ENCODE peak calls at places on chromosomes 11 and 22, in seven cellular contexts. Q, F, D, E, N, B and W are unnamed samples.

GRCh38 chr11:91717169-91717568 is 507.4 kb upstream of the FAT3 start:
- DNase-seq in Q (no peak), F (no peak), D (no peak), E (no peak), N (no peak), B (no peak), W (no peak)

GRCh38 chr11:2150206-2150847 is 10.7 kb downstream of the INS start:
- DNase-seq in Q (peak), F (peak), D (no peak), E (no peak), N (no peak), B (no peak), W (peak)

GRCh38 chr11:111922803-111923202 is 4.1 kb downstream of the C11orf52 start:
- DNase-seq in Q (peak), F (peak), D (no peak), E (no peak), N (peak), B (no peak), W (peak)

GRCh38 chr22:42134033-42135020 is 3.7 kb upstream of the CYP2D6 start:
- DNase-seq in Q (peak), F (peak), D (no peak), E (no peak), N (no peak), B (no peak), W (no peak)

GRCh38 chr11:109707411-109707810 is 285.4 kb downstream of the C11orf87 start:
- DNase-seq in Q (no peak), F (no peak), D (no peak), E (no peak), N (no peak), B (no peak), W (no peak)

GRCh38 chr22:41504397-41504796 is 35.5 kb downstream of the ACO2 start:
- DNase-seq in Q (no peak), F (peak), D (no peak), E (no peak), N (no peak), B (no peak), W (peak)

GRCh38 chr11:66365711-66366619 is 5.6 kb downstream of the SLC29A2 start:
- DNase-seq in Q (no peak), F (no peak), D (peak), E (no peak), N (no peak), B (no peak), W (no peak)

GRCh38 chr11:131198646-131199285 is 171.6 kb upstream of the NTM start:
- DNase-seq in Q (no peak), F (no peak), D (no peak), E (no peak), N (peak), B (no peak), W (no peak)

GRCh38 chr22:50184004-50184461 is 1.7 kb upstream of the TRABD start:
- DNase-seq in Q (peak), F (peak), D (peak), E (no peak), N (peak), B (peak), W (peak)

GRCh38 chr11:122690292-122690691 is 34.8 kb downstream of the UBASH3B start:
- DNase-seq in Q (no peak), F (no peak), D (no peak), E (no peak), N (no peak), B (no peak), W (no peak)

GRCh38 chr11:79274636-79275315 is 166.1 kb downstream of the TENM4 start:
- DNase-seq in Q (peak), F (peak), D (no peak), E (no peak), N (no peak), B (no peak), W (peak)

GRCh38 chr11:33779849-33780528 is 5.7 kb upstream of the FBXO3 start:
- DNase-seq in Q (peak), F (peak), D (no peak), E (no peak), N (no peak), B (no peak), W (peak)

GRCh38 chr11:12287009-12287373 is 90.4 kb upstream of the PARVA start:
- DNase-seq in Q (peak), F (peak), D (no peak), E (no peak), N (no peak), B (no peak), W (peak)

GRCh38 chr22:50437511-50438304 is 37.1 kb downstream of the SBF1 start:
- DNase-seq in Q (no peak), F (no peak), D (no peak), E (no peak), N (no peak), B (peak), W (no peak)

GRCh38 chr22:26763633-26764295 is 106.4 kb downstream of the MIAT start:
- DNase-seq in Q (peak), F (peak), D (no peak), E (no peak), N (peak), B (no peak), W (peak)

GRCh38 chr11:97745515-97746050 is 1275.2 kb upstream of the CNTN5 start:
- DNase-seq in Q (no peak), F (no peak), D (peak), E (no peak), N (no peak), B (no peak), W (no peak)

GRCh38 chr11:79431535-79431934 is 9.3 kb downstream of the TENM4 start:
- DNase-seq in Q (no peak), F (peak), D (no peak), E (no peak), N (no peak), B (no peak), W (peak)

GRCh38 chr22:35023692-35024363 is 42.1 kb upstream of the ISX start:
- DNase-seq in Q (peak), F (peak), D (peak), E (no peak), N (peak), B (peak), W (peak)

GRCh38 chr22:46588279-46589140 is 31.7 kb upstream of the GRAMD4 start:
- DNase-seq in Q (no peak), F (no peak), D (peak), E (no peak), N (peak), B (peak), W (no peak)

GRCh38 chr22:49962012-49962750 is 1.6 kb downstream of the PIM3 start:
- DNase-seq in Q (peak), F (peak), D (peak), E (no peak), N (peak), B (peak), W (peak)

GRCh38 chr11:128854801-128855200 is 12.3 kb downstream of the KCNJ1 start:
- DNase-seq in Q (no peak), F (no peak), D (no peak), E (no peak), N (no peak), B (no peak), W (no peak)

GRCh38 chr11:128207861-128208321 is 379.5 kb downstream of the ETS1 start:
- DNase-seq in Q (peak), F (peak), D (no peak), E (no peak), N (no peak), B (no peak), W (peak)

GRCh38 chr11:66050581-66051231 is 1.5 kb upstream of the SF3B2 start:
- DNase-seq in Q (no peak), F (no peak), D (peak), E (no peak), N (peak), B (no peak), W (no peak)

GRCh38 chr11:69317401-69318092 is 23.6 kb downstream of the MYEOV start:
- DNase-seq in Q (peak), F (peak), D (peak), E (no peak), N (no peak), B (no peak), W (peak)

GRCh38 chr11:119635041-119635745 is 93.8 kb downstream of the NECTIN1 start:
- DNase-seq in Q (no peak), F (no peak), D (no peak), E (no peak), N (no peak), B (no peak), W (no peak)

GRCh38 chr11:43515090-43515489 is 156.4 kb downstream of the TTC17 start:
- DNase-seq in Q (no peak), F (no peak), D (no peak), E (no peak), N (no peak), B (no peak), W (no peak)

GRCh38 chr11:75815345-75815983 is 454 bp downstream of the UVRAG start:
- DNase-seq in Q (peak), F (peak), D (peak), E (no peak), N (peak), B (peak), W (peak)

GRCh38 chr22:39514373-39514973 is 5.9 kb upstream of the ATF4 start:
- DNase-seq in Q (peak), F (peak), D (no peak), E (no peak), N (peak), B (peak), W (peak)

GRCh38 chr11:86456075-86456939 is 81.6 kb downstream of the CCDC81 start:
- DNase-seq in Q (peak), F (peak), D (peak), E (no peak), N (peak), B (peak), W (peak)

GRCh38 chr11:57248780-57249383 is 11.8 kb upstream of the APLNR start:
- DNase-seq in Q (peak), F (peak), D (peak), E (no peak), N (peak), B (peak), W (peak)

GRCh38 chr11:504053-504993 is 2.7 kb downstream of the RNH1 start:
- DNase-seq in Q (peak), F (peak), D (peak), E (no peak), N (peak), B (peak), W (peak)

GRCh38 chr11:33248416-33248957 is 8.7 kb upstream of the HIPK3 start:
- DNase-seq in Q (no peak), F (peak), D (no peak), E (no peak), N (no peak), B (no peak), W (peak)

GRCh38 chr11:95799531-95799930 is 9.2 kb downstream of the CEP57 start:
- DNase-seq in Q (no peak), F (peak), D (no peak), E (no peak), N (no peak), B (no peak), W (no peak)

GRCh38 chr11:69351460-69351859 is 57.5 kb downstream of the MYEOV start:
- DNase-seq in Q (peak), F (peak), D (no peak), E (no peak), N (no peak), B (no peak), W (peak)

GRCh38 chr22:17131686-17132085 is 10.5 kb upstream of the TMEM121B start:
- DNase-seq in Q (no peak), F (no peak), D (peak), E (no peak), N (no peak), B (no peak), W (no peak)

GRCh38 chr22:25900880-25901279 is 158.9 kb downstream of the MYO18B start:
- DNase-seq in Q (no peak), F (no peak), D (no peak), E (no peak), N (no peak), B (no peak), W (no peak)

GRCh38 chr22:35972559-35972958 is 56.1 kb downstream of the RBFOX2 start:
- DNase-seq in Q (no peak), F (peak), D (no peak), E (no peak), N (no peak), B (no peak), W (no peak)

DNA sequence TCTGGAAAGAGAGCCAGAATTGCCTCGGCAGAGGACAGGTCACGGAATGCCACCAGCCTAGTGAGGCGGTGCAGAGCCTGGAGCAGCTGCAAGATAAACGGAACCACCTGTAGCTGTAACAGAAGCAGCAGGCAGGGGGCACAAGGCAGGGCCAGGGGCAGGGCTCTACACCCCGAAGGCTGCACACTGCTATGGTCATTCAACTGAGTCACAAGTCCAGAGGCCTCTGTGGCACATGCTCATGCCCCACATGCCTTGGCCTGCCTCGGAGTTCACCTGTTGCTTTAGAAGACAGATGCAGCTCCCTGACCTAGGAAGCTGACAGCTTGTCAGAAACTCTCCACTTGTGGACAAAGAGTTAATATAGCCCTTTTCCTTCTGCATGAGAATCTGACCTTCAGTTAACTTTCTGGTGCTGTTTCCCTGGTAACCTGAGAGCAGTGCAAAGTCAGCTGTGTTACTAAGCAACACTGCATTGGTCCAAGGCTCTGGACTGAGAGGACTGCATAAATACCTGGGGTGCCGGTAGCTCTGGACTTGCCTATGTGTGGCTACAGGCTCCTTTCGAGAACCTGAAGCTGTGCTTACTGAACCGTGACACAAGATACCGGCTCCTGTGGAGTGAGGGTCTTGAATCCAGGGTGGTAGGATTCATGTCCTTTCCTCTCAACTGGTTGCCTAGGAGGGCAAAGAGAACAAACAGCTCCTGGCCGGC is 10.5 kb downstream of the COMMD9 start:
- DNase-seq in Q (no peak), F (no peak), D (no peak), E (no peak), N (peak), B (no peak), W (no peak)
- TF ChIP-seq CTCF in Q (no peak), F (no peak), D (no peak), E (no peak), N (peak), B (no peak), W (no peak)

GRCh38 chr11:61132646-61133045 is 28.6 kb downstream of the VPS37C start:
- DNase-seq in Q (no peak), F (no peak), D (peak), E (no peak), N (no peak), B (no peak), W (no peak)

GRCh38 chr11:61131998-61132555 is 29.1 kb downstream of the VPS37C start:
- DNase-seq in Q (no peak), F (no peak), D (no peak), E (no peak), N (no peak), B (no peak), W (no peak)

GRCh38 chr11:61134801-61135257 is 26.4 kb downstream of the VPS37C start:
- DNase-seq in Q (no peak), F (no peak), D (peak), E (no peak), N (no peak), B (no peak), W (no peak)

GRCh38 chr11:61133145-61133544 is 28.1 kb downstream of the VPS37C start:
- DNase-seq in Q (no peak), F (no peak), D (peak), E (no peak), N (no peak), B (no peak), W (no peak)

GRCh38 chr11:61133956-61134662 is 27.1 kb downstream of the VPS37C start:
- DNase-seq in Q (no peak), F (no peak), D (peak), E (no peak), N (no peak), B (no peak), W (no peak)
- H3K4me3 ChIP-seq in Q (no peak), F (no peak), D (no peak), E (no peak), N (no peak), B (no peak), W (no peak)

DNA sequence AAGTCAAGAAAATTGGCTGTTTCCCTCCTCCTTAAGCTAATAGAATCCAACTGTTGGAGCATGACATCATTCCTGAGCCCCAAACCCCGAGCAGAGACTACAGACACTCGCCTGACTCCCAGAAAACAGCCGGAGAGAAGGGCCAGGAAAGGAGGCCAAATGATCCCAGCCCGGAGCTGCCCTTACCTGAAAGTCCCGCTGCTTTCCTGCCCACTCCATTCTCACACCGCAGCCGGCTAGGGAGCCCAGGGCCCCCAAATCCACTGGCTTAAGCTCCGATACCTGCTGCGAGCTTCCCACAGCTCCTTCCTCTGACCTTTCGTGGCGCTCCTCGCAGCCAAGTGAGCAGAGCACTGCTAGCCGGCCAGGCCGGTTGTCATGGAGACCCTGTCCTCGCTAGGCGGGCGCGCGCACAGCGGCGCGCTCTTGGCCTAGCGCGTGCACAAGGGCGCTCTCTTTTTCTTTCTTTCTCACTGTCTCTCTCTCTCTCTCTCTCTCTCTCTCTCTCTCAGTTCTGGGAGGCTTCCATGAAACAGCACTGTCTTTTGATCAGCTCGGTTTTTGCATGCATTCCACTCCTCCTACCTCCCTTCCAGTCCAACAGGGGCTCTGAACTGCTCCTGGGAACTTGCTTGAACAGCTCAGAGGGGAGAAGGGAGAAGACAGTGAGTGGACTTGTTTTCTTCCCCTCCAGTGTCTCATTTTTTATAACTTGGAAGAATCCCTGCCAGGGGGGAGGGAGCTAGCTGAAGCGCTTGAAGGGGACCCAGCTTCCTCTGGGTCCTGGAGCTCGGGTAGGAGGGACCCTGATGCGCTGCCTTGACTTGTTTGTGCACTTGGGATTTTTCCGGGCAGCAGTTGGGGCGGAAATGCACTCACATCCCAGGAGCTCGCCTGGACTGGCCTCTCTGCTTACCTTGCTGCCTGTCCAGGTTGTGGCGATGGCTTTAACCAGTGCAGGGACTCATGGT is 100.4 kb upstream of the AKIP1 start:
- DNase-seq in Q (peak), F (peak), D (peak), E (no peak), N (peak), B (peak), W (peak)
- TF ChIP-seq CTCF in Q (no peak), F (no peak), D (no peak), E (no peak), N (peak), B (no peak), W (peak)

GRCh38 chr11:40391679-40392078 is 1067.8 kb downstream of the LRRC4C start:
- DNase-seq in Q (no peak), F (no peak), D (no peak), E (no peak), N (no peak), B (no peak), W (no peak)

GRCh38 chr11:40388097-40388818 is 1071.2 kb downstream of the LRRC4C start:
- DNase-seq in Q (no peak), F (peak), D (no peak), E (no peak), N (no peak), B (no peak), W (peak)

GRCh38 chr11:40397141-40397540 is 1062.3 kb downstream of the LRRC4C start:
- DNase-seq in Q (no peak), F (no peak), D (no peak), E (no peak), N (no peak), B (no peak), W (no peak)

DNA sequence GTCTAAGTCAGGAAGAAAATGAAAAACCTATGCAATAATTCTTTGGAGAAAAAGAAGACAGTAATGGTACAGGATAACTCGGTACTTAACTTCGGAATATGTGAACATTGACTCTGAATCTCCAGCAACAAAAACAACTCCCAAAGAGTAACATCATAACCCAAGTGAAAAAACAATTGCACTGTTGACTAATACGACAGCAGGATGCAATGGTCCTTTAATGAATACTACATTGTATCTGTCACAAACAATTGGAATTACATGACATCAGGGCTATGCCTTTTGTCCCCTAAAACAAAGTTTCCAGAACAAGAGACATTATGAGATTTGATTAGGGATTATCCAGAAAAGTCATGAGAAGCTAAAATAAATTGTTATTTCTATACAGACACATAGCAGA is 1065.9 kb downstream of the LRRC4C start:
- DNase-seq in Q (no peak), F (no peak), D (no peak), E (no peak), N (no peak), B (no peak), W (no peak)
- H3K4me3 ChIP-seq in Q (no peak), F (no peak), D (no peak), E (no peak), N (no peak), B (no peak), W (no peak)

GRCh38 chr11:64130618-64131017 is 35.3 kb downstream of the MACROD1 start:
- DNase-seq in Q (no peak), F (no peak), D (no peak), E (no peak), N (peak), B (peak), W (no peak)
- TF ChIP-seq CTCF in Q (no peak), F (no peak), D (no peak), E (no peak), N (no peak), B (no peak), W (no peak)

GRCh38 chr22:20271114-20271994 is 3.2 kb upstream of the RTN4R start:
- DNase-seq in Q (no peak), F (no peak), D (no peak), E (no peak), N (no peak), B (peak), W (no peak)

GRCh38 chr22:20268350-20269012 is 363 bp upstream of the RTN4R start:
- DNase-seq in Q (peak), F (peak), D (peak), E (no peak), N (peak), B (peak), W (peak)

GRCh38 chr22:20264614-20265452 is 3.3 kb downstream of the RTN4R start:
- DNase-seq in Q (no peak), F (no peak), D (no peak), E (no peak), N (no peak), B (no peak), W (no peak)

GRCh38 chr22:20267441-20268288 is 453 bp downstream of the RTN4R start:
- DNase-seq in Q (no peak), F (no peak), D (no peak), E (no peak), N (peak), B (peak), W (no peak)

DNA sequence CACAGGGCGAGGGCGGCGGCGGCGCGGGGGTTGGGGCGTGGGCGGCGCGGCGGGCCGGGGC is at the start of gene RTN4R:
- DNase-seq in Q (no peak), F (no peak), D (no peak), E (no peak), N (no peak), B (no peak), W (no peak)
- H3K4me3 ChIP-seq in Q (no peak), F (no peak), D (peak), E (peak), N (peak), B (peak), W (no peak)